ENCODE peak calls at places on chromosomes 3 and 15, in six cellular contexts. Y is GM23248, Q is neural progenitor cell, Z is GM23338, K is OCI-LY7, W is HCT116. X is an unnamed sample.

GRCh38 chr3:101848326-101848725 is 988 bp upstream of the NFKBIZ start:
- DNase-seq in Q (no peak), W (no peak), Y (no peak), K (no peak), Z (no peak), X (no peak)

GRCh38 chr3:127266186-127266585 is 21.7 kb downstream of the PRR20G start:
- DNase-seq in K (no peak), Z (no peak), Y (no peak), W (no peak), Q (no peak), X (no peak)

GRCh38 chr3:99666201-99666600 is 27.8 kb downstream of the COL8A1 start:
- DNase-seq in Y (peak; percentile 61), Q (no peak), W (no peak), K (no peak), Z (no peak), X (peak; percentile 18)

GRCh38 chr15:67242665-67243064 is 11.8 kb downstream of the AAGAB start:
- DNase-seq in Q (no peak), K (no peak), Y (peak; percentile 53), Z (peak; percentile 17), W (no peak), X (no peak)

GRCh38 chr3:127431066-127431465 is 143.2 kb upstream of the PRR20G start:
- DNase-seq in Q (no peak), Z (no peak), K (no peak), Y (no peak), W (no peak), X (no peak)

GRCh38 chr15:70523634-70524033 is 239.7 kb downstream of the UACA start:
- DNase-seq in Q (no peak), W (no peak), K (no peak), Y (no peak), Z (no peak), X (no peak)

GRCh38 chr3:76723366-76723765 is 316.5 kb upstream of the ROBO2 start:
- DNase-seq in Z (peak; percentile 41), Y (no peak), Q (peak; percentile 3), W (no peak), K (no peak), X (no peak)

GRCh38 chr15:75061272-75061671 is 37.9 kb downstream of the PPCDC start:
- DNase-seq in Z (no peak), Q (no peak), W (no peak), Y (peak; percentile 71), K (no peak), X (no peak)

GRCh38 chr15:98663606-98664005 is 15.3 kb downstream of the IGF1R start:
- DNase-seq in Q (no peak), W (no peak), Z (no peak), K (no peak), Y (no peak), X (no peak)

GRCh38 chr3:126329927-126330725 is 27.1 kb downstream of the KLF15 start:
- DNase-seq in Q (no peak), K (no peak), Z (no peak), W (no peak), Y (no peak), X (no peak)

GRCh38 chr3:66609660-66610547 is 109.1 kb upstream of the LRIG1 start:
- DNase-seq in Y (no peak), Z (peak; percentile 83), W (no peak), K (no peak), Q (peak; percentile 88), X (no peak)

GRCh38 chr3:169790687-169791429 is 17.7 kb downstream of the MYNN start:
- DNase-seq in Z (no peak), K (no peak), W (no peak), Q (no peak), Y (peak; percentile 15), X (peak; percentile 44)

GRCh38 chr15:73594109-73594508 is 39.1 kb downstream of the NPTN start:
- DNase-seq in Z (no peak), Y (no peak), Q (no peak), K (no peak), W (no peak), X (no peak)

GRCh38 chr3:12643010-12643380 is 20.9 kb downstream of the RAF1 start:
- DNase-seq in Y (no peak), Z (no peak), Q (no peak), W (no peak), K (no peak), X (no peak)

GRCh38 chr15:43769584-43770228 is 7.1 kb downstream of the ELL3 start:
- DNase-seq in W (no peak), Y (peak; percentile 81), Q (peak; percentile 69), Z (peak; percentile 90), K (peak; percentile 70), X (peak; percentile 75)

GRCh38 chr15:57364282-57365007 is 11.9 kb upstream of the CGNL1 start:
- DNase-seq in K (no peak), Q (peak; percentile 57), W (no peak), Y (no peak), Z (peak; percentile 83), X (no peak)
- TF ChIP-seq EZH2phosphoT487 in K (no peak), Q (no peak), W (no peak), Y (no peak), Z (no peak), X (no peak)

GRCh38 chr3:46904303-46905190 is 27.0 kb downstream of the PTH1R start:
- DNase-seq in Y (no peak), K (no peak), Z (no peak), Q (no peak), W (no peak), X (no peak)

GRCh38 chr3:46905191-46905560 is 27.7 kb downstream of the PTH1R start:
- DNase-seq in W (no peak), Z (no peak), K (no peak), Q (no peak), Y (no peak), X (no peak)

GRCh38 chr3:46901591-46902187 is 24.2 kb downstream of the PTH1R start:
- DNase-seq in K (no peak), Y (no peak), Z (no peak), W (no peak), Q (no peak), X (no peak)

GRCh38 chr3:46902188-46902631 is 24.7 kb downstream of the PTH1R start:
- DNase-seq in W (no peak), Q (no peak), Z (no peak), Y (no peak), K (no peak), X (no peak)

GRCh38 chr3:46903341-46904302 is 26.1 kb downstream of the PTH1R start:
- DNase-seq in Y (peak; percentile 77), W (no peak), Z (no peak), Q (no peak), K (no peak), X (peak; percentile 79)
- TF ChIP-seq EZH2phosphoT487 in Y (no peak), W (no peak), Z (no peak), Q (no peak), K (no peak), X (no peak)

GRCh38 chr3:113252553-113252952 is 41.2 kb downstream of the BOC start:
- DNase-seq in Y (no peak), K (no peak), W (no peak), Z (no peak), Q (no peak), X (no peak)
- TF ChIP-seq EZH2phosphoT487 in Y (no peak), K (no peak), W (no peak), Z (no peak), Q (no peak), X (no peak)

GRCh38 chr3:183698760-183699159 is 1.2 kb downstream of the YEATS2 start:
- DNase-seq in Q (peak; percentile 36), Y (peak; percentile 59), W (no peak), Z (peak; percentile 30), K (peak; percentile 51), X (peak; percentile 15)
- TF ChIP-seq EZH2phosphoT487 in Q (no peak), Y (no peak), W (no peak), Z (no peak), K (no peak), X (no peak)

DNA sequence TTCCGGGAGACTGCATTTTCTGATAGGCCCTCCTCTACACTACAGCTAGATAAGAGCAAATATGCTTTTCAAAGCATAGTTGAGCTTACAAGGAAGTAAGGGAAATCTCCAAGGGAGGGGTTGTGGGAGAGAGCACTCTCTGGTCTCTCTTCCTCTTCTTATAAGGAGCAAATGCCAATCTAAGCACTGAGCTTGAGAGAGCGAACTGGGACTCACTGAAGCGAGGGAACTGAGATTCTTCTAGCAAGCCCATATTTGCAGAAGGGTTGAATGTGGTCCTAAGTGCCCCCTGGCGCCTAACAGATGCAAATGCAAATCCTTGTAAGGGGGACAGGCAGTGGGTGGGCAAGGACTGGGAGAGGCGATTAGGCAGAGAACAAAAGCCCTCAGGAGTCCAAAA is 164.8 kb downstream of the ERC2 start:
- DNase-seq in Q (peak; percentile 87), Y (peak; percentile 54), W (peak; percentile 15), Z (peak; percentile 92), K (peak; percentile 79), X (peak; percentile 30)
- TF ChIP-seq EZH2phosphoT487 in Q (no peak), Y (no peak), W (no peak), Z (no peak), K (no peak), X (no peak)

GRCh38 chr3:196175717-196176116 is 35.5 kb downstream of the ZDHHC19 start:
- DNase-seq in K (no peak), Q (no peak), Z (no peak), Y (no peak), W (no peak), X (no peak)
- TF ChIP-seq EZH2phosphoT487 in K (no peak), Q (no peak), Z (no peak), Y (no peak), W (no peak), X (no peak)

GRCh38 chr3:71688121-71688520 is 37.1 kb downstream of the EIF4E3 start:
- DNase-seq in Y (peak; percentile 28), Z (no peak), K (no peak), Q (no peak), W (no peak), X (peak; percentile 63)
- TF ChIP-seq EZH2phosphoT487 in Y (no peak), Z (no peak), K (no peak), Q (no peak), W (no peak), X (no peak)

GRCh38 chr3:188539631-188540194 is 385.8 kb downstream of the LPP start:
- DNase-seq in W (no peak), Y (no peak), Z (no peak), Q (no peak), K (no peak), X (no peak)
- TF ChIP-seq EZH2phosphoT487 in W (no peak), Y (no peak), Z (no peak), Q (no peak), K (no peak), X (no peak)

X was measured in PC-3.